ENCODE peak calls at places on chromosomes 2 and 18, in five cellular contexts. T, C, Z, U and X are unnamed samples.

GRCh38 chr2:178804791-178805190 is 2.4 kb downstream of the TTN start:
- DNase-seq in T (no peak), Z (no peak), C (peak; percentile 67), U (no peak), X (no peak)

GRCh38 chr2:36403675-36404230 is 48.2 kb downstream of the CRIM1 start:
- DNase-seq in Z (no peak), U (no peak), C (no peak), T (no peak), X (no peak)

GRCh38 chr2:61645911-61646310 is 107.8 kb upstream of the XPO1 start:
- DNase-seq in T (no peak), C (no peak), U (no peak), Z (no peak), X (no peak)

GRCh38 chr2:55843992-55844345 is 79.6 kb downstream of the EFEMP1 start:
- DNase-seq in T (no peak), Z (no peak), U (no peak), C (no peak), X (no peak)

GRCh38 chr2:84231474-84231873 is 227.6 kb downstream of the SUCLG1 start:
- DNase-seq in C (no peak), U (no peak), Z (no peak), T (no peak), X (no peak)

GRCh38 chr2:136411946-136412345 is 294.0 kb upstream of the CXCR4 start:
- DNase-seq in T (no peak), U (no peak), C (no peak), Z (no peak), X (no peak)

GRCh38 chr2:241193276-241193675 is 4.8 kb downstream of the ANO7 start:
- DNase-seq in U (no peak), Z (no peak), T (no peak), C (no peak), X (no peak)

GRCh38 chr2:217966399-217967068 is 36.3 kb downstream of the TNS1 start:
- DNase-seq in T (no peak), Z (peak; percentile 25), C (no peak), U (no peak), X (no peak)

GRCh38 chr18:70377857-70378701 is 89.2 kb downstream of the SOCS6 start:
- DNase-seq in C (no peak), T (no peak), Z (no peak), U (no peak), X (no peak)

GRCh38 chr2:33532966-33533365 is 56.5 kb downstream of the RASGRP3 start:
- DNase-seq in C (no peak), U (no peak), Z (no peak), T (no peak), X (no peak)

GRCh38 chr18:2971741-2972552 is 41.0 kb downstream of the LPIN2 start:
- DNase-seq in U (no peak), T (peak; percentile 51), Z (peak; percentile 71), C (no peak), X (peak; percentile 46)

GRCh38 chr18:57921708-57922107 is 118.6 kb upstream of the ATP8B1 start:
- DNase-seq in T (no peak), U (no peak), C (no peak), Z (no peak), X (no peak)

GRCh38 chr2:171433763-171434670 is at the start of the genes DCAF17 and METTL8:
- DNase-seq in Z (peak; percentile 98), C (peak; percentile 97), T (peak; percentile 96), U (peak; percentile 72), X (peak; percentile 95)
- TF ChIP-seq CTCF in Z (peak; percentile 44), C (peak; percentile 31), T (no peak), U (peak; percentile 10), X (no peak)

GRCh38 chr2:229715895-229716507 is 1.6 kb upstream of the DNER start:
- DNase-seq in C (peak; percentile 3), U (no peak), T (no peak), Z (no peak), X (no peak)

GRCh38 chr2:229714080-229714735 is at the start of gene DNER:
- DNase-seq in Z (no peak), C (peak; percentile 63), T (peak; percentile 42), U (no peak), X (no peak)

GRCh38 chr2:229712125-229712524 is 2.2 kb downstream of the DNER start:
- DNase-seq in Z (no peak), T (no peak), U (no peak), C (no peak), X (no peak)

GRCh38 chr2:229714736-229715541 is 584 bp upstream of the DNER start:
- DNase-seq in U (no peak), C (peak; percentile 87), Z (peak; percentile 80), T (peak; percentile 51), X (no peak)

DNA sequence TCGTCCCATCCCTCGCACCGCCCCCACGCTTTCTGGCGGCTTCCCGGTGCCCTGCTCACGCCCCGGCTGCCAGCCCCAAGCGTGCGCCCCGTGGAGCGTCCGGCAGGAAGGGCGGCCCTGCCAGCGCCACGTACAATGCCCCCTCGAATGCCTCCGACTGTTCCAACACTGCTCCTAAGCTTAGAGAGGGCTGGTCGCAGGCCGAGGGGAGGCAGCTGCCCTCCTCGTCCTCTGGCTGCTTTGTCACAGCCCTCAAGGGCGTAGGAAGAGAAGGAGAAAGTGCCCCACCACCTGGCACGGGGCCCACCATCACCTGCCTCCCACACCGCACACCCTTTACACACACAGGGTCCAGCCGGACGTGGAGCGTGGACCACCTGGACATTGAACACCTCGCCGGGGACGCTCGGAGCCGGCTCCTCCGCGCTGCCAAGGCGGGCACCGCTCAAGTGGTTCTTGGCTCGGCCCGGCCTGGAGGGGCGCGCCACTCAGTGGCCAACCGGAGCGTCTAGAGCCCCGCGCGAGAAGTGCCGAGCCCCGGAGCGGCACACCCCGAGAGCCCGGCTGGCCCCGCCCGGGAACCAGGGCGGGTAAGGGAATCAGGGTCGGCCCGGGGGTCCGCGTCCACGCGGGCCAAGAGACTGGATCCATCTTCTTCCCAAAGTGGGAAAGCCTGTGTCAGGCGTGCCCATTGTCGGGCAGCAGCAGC is 830 bp downstream of the DNER start:
- DNase-seq in Z (no peak), T (peak; percentile 32), U (no peak), C (peak; percentile 41), X (no peak)
- TF ChIP-seq CTCF in Z (no peak), T (no peak), U (no peak), C (no peak), X (no peak)

GRCh38 chr18:66867653-66868052 is 263.8 kb upstream of the CDH19 start:
- DNase-seq in C (no peak), Z (no peak), T (no peak), U (no peak), X (no peak)

GRCh38 chr18:66873899-66874298 is 270.0 kb upstream of the CDH19 start:
- DNase-seq in Z (no peak), C (no peak), T (no peak), U (no peak), X (no peak)

GRCh38 chr18:66874812-66875474 is 271.1 kb upstream of the CDH19 start:
- DNase-seq in C (no peak), U (no peak), Z (no peak), T (no peak), X (no peak)

GRCh38 chr18:66874375-66874774 is 270.5 kb upstream of the CDH19 start:
- DNase-seq in Z (no peak), C (no peak), T (no peak), U (no peak), X (no peak)

GRCh38 chr18:66872277-66872676 is 268.4 kb upstream of the CDH19 start:
- DNase-seq in T (no peak), C (peak; percentile 21), U (no peak), Z (no peak), X (no peak)
- TF ChIP-seq CTCF in T (no peak), C (peak; percentile 20), U (no peak), Z (peak; percentile 19), X (no peak)

GRCh38 chr18:48828713-48829442 is 121.9 kb downstream of the SMAD7 start:
- DNase-seq in U (no peak), T (peak; percentile 14), C (peak; percentile 60), Z (peak; percentile 49), X (peak; percentile 75)
- TF ChIP-seq CTCF in U (peak; percentile 11), T (no peak), C (no peak), Z (no peak), X (no peak)

GRCh38 chr2:98487806-98488189 is 43.1 kb downstream of the INPP4A start:
- DNase-seq in U (no peak), T (no peak), C (no peak), Z (no peak), X (peak; percentile 77)
- TF ChIP-seq CTCF in U (no peak), T (no peak), C (peak; percentile 59), Z (peak; percentile 50), X (no peak)